ENCODE peak calls at places on chromosomes 12 and 14, in five cellular contexts. One of them, this sample, is unnamed.

GRCh38 chr14:101333335-101334280 is 227.7 kb upstream of the DIO3 start:
- DNase-seq in OCI-LY7: no peak
- DNase-seq in bronchial epithelial cell: no peak
- DNase-seq in T-cell: no peak
- DNase-seq in activated T-cell treated with anti-CD3 and anti-CD28 coated beads, Interleukin-2, amount 50 U/mL, for 24 hours: no peak
- DNase-seq in this sample: no peak

GRCh38 chr12:18583655-18584054 is 154.2 kb downstream of the PLCZ1 start:
- DNase-seq in OCI-LY7: no peak
- DNase-seq in bronchial epithelial cell: no peak
- DNase-seq in T-cell: no peak
- DNase-seq in activated T-cell treated with anti-CD3 and anti-CD28 coated beads, Interleukin-2, amount 50 U/mL, for 24 hours: no peak
- DNase-seq in this sample: no peak

GRCh38 chr14:54186821-54187365 is 209.9 kb upstream of the CDKN3 start:
- DNase-seq in OCI-LY7: no peak
- DNase-seq in bronchial epithelial cell: no peak
- DNase-seq in T-cell: no peak
- DNase-seq in activated T-cell treated with anti-CD3 and anti-CD28 coated beads, Interleukin-2, amount 50 U/mL, for 24 hours: no peak
- DNase-seq in this sample: no peak

GRCh38 chr12:46783881-46784280 is 41.9 kb downstream of the SLC38A4 start:
- DNase-seq in OCI-LY7: no peak
- DNase-seq in bronchial epithelial cell: no peak
- DNase-seq in T-cell: no peak
- DNase-seq in activated T-cell treated with anti-CD3 and anti-CD28 coated beads, Interleukin-2, amount 50 U/mL, for 24 hours: no peak
- DNase-seq in this sample: no peak

GRCh38 chr12:85322715-85323114 is 42.7 kb downstream of the ALX1 start:
- DNase-seq in OCI-LY7: no peak
- DNase-seq in bronchial epithelial cell: no peak
- DNase-seq in T-cell: no peak
- DNase-seq in activated T-cell treated with anti-CD3 and anti-CD28 coated beads, Interleukin-2, amount 50 U/mL, for 24 hours: no peak
- DNase-seq in this sample: no peak

GRCh38 chr14:94382099-94382498 is 6.3 kb downstream of the SERPINA1 start:
- DNase-seq in OCI-LY7: no peak
- DNase-seq in bronchial epithelial cell: no peak
- DNase-seq in T-cell: no peak
- DNase-seq in activated T-cell treated with anti-CD3 and anti-CD28 coated beads, Interleukin-2, amount 50 U/mL, for 24 hours: no peak
- DNase-seq in this sample: no peak

GRCh38 chr14:63155511-63156189 is 48.6 kb upstream of the RHOJ start:
- DNase-seq in OCI-LY7: no peak
- DNase-seq in bronchial epithelial cell: peak; percentile 37
- DNase-seq in T-cell: no peak
- DNase-seq in activated T-cell treated with anti-CD3 and anti-CD28 coated beads, Interleukin-2, amount 50 U/mL, for 24 hours: no peak
- DNase-seq in this sample: no peak

GRCh38 chr12:29640589-29641345 is 143.0 kb downstream of the TMTC1 start:
- DNase-seq in OCI-LY7: no peak
- DNase-seq in bronchial epithelial cell: no peak
- DNase-seq in T-cell: no peak
- DNase-seq in activated T-cell treated with anti-CD3 and anti-CD28 coated beads, Interleukin-2, amount 50 U/mL, for 24 hours: no peak
- DNase-seq in this sample: no peak

GRCh38 chr14:99612737-99613330 is 8.8 kb upstream of the CCDC85C start:
- DNase-seq in OCI-LY7: no peak
- DNase-seq in bronchial epithelial cell: peak; percentile 89
- DNase-seq in T-cell: no peak
- DNase-seq in activated T-cell treated with anti-CD3 and anti-CD28 coated beads, Interleukin-2, amount 50 U/mL, for 24 hours: no peak
- DNase-seq in this sample: no peak

GRCh38 chr12:20643822-20644221 is 51.3 kb upstream of the SLCO1C1 start:
- DNase-seq in OCI-LY7: no peak
- DNase-seq in bronchial epithelial cell: no peak
- DNase-seq in T-cell: no peak
- DNase-seq in activated T-cell treated with anti-CD3 and anti-CD28 coated beads, Interleukin-2, amount 50 U/mL, for 24 hours: no peak
- DNase-seq in this sample: no peak

GRCh38 chr14:22200977-22201605 is 387.9 kb downstream of the DAD1 start:
- DNase-seq in OCI-LY7: peak; percentile 56
- DNase-seq in bronchial epithelial cell: peak; percentile 85
- DNase-seq in T-cell: no peak
- DNase-seq in activated T-cell treated with anti-CD3 and anti-CD28 coated beads, Interleukin-2, amount 50 U/mL, for 24 hours: no peak
- DNase-seq in this sample: no peak

GRCh38 chr14:48954446-48954845 is 631.7 kb downstream of the RPS29 start:
- DNase-seq in OCI-LY7: no peak
- DNase-seq in bronchial epithelial cell: no peak
- DNase-seq in T-cell: no peak
- DNase-seq in activated T-cell treated with anti-CD3 and anti-CD28 coated beads, Interleukin-2, amount 50 U/mL, for 24 hours: no peak
- DNase-seq in this sample: no peak

GRCh38 chr14:104559769-104560585 is 19.6 kb upstream of the C14orf180 start:
- DNase-seq in OCI-LY7: no peak
- DNase-seq in bronchial epithelial cell: no peak
- DNase-seq in T-cell: no peak
- DNase-seq in activated T-cell treated with anti-CD3 and anti-CD28 coated beads, Interleukin-2, amount 50 U/mL, for 24 hours: no peak
- DNase-seq in this sample: no peak

GRCh38 chr14:22753586-22753985 is 12.9 kb upstream of the OXA1L start:
- DNase-seq in OCI-LY7: peak; percentile 66
- DNase-seq in bronchial epithelial cell: no peak
- DNase-seq in T-cell: no peak
- DNase-seq in activated T-cell treated with anti-CD3 and anti-CD28 coated beads, Interleukin-2, amount 50 U/mL, for 24 hours: no peak
- DNase-seq in this sample: no peak

GRCh38 chr12:524167-524951 is 64.6 kb downstream of the B4GALNT3 start:
- DNase-seq in OCI-LY7: no peak
- DNase-seq in bronchial epithelial cell: no peak
- DNase-seq in T-cell: no peak
- DNase-seq in activated T-cell treated with anti-CD3 and anti-CD28 coated beads, Interleukin-2, amount 50 U/mL, for 24 hours: no peak
- DNase-seq in this sample: no peak

GRCh38 chr14:39107624-39108023 is 4.6 kb upstream of the SEC23A start:
- DNase-seq in OCI-LY7: peak; percentile 64
- DNase-seq in bronchial epithelial cell: peak; percentile 42
- DNase-seq in T-cell: no peak
- DNase-seq in activated T-cell treated with anti-CD3 and anti-CD28 coated beads, Interleukin-2, amount 50 U/mL, for 24 hours: no peak
- DNase-seq in this sample: no peak

GRCh38 chr14:95360828-95361227 is 41.1 kb upstream of the CLMN start:
- DNase-seq in OCI-LY7: no peak
- DNase-seq in bronchial epithelial cell: no peak
- DNase-seq in T-cell: no peak
- DNase-seq in activated T-cell treated with anti-CD3 and anti-CD28 coated beads, Interleukin-2, amount 50 U/mL, for 24 hours: no peak
- DNase-seq in this sample: no peak

GRCh38 chr14:75044322-75044721 is 6.9 kb downstream of the MLH3 start:
- DNase-seq in OCI-LY7: no peak
- DNase-seq in bronchial epithelial cell: peak; percentile 67
- DNase-seq in T-cell: no peak
- DNase-seq in activated T-cell treated with anti-CD3 and anti-CD28 coated beads, Interleukin-2, amount 50 U/mL, for 24 hours: no peak
- DNase-seq in this sample: no peak

GRCh38 chr12:130162267-130162666 is at the start of gene FZD10:
- DNase-seq in OCI-LY7: no peak
- DNase-seq in bronchial epithelial cell: peak; percentile 23
- DNase-seq in T-cell: no peak
- DNase-seq in activated T-cell treated with anti-CD3 and anti-CD28 coated beads, Interleukin-2, amount 50 U/mL, for 24 hours: peak; percentile 42
- DNase-seq in this sample: peak; percentile 20

GRCh38 chr12:130424858-130425697 is 87.4 kb downstream of the PIWIL1 start:
- DNase-seq in OCI-LY7: no peak
- DNase-seq in bronchial epithelial cell: no peak
- DNase-seq in T-cell: no peak
- DNase-seq in activated T-cell treated with anti-CD3 and anti-CD28 coated beads, Interleukin-2, amount 50 U/mL, for 24 hours: no peak
- DNase-seq in this sample: no peak

GRCh38 chr12:89073027-89073398 is 279.3 kb downstream of the DUSP6 start:
- DNase-seq in OCI-LY7: no peak
- DNase-seq in bronchial epithelial cell: peak; percentile 87
- DNase-seq in T-cell: no peak
- DNase-seq in activated T-cell treated with anti-CD3 and anti-CD28 coated beads, Interleukin-2, amount 50 U/mL, for 24 hours: no peak
- DNase-seq in this sample: peak; percentile 14

GRCh38 chr12:98422809-98423208 is 92.6 kb upstream of the TMPO start:
- DNase-seq in OCI-LY7: no peak
- DNase-seq in bronchial epithelial cell: no peak
- DNase-seq in T-cell: no peak
- DNase-seq in activated T-cell treated with anti-CD3 and anti-CD28 coated beads, Interleukin-2, amount 50 U/mL, for 24 hours: no peak
- DNase-seq in this sample: no peak

GRCh38 chr14:95761436-95761835 is 47.5 kb upstream of the TCL1A start:
- DNase-seq in OCI-LY7: no peak
- DNase-seq in bronchial epithelial cell: no peak
- DNase-seq in T-cell: no peak
- DNase-seq in activated T-cell treated with anti-CD3 and anti-CD28 coated beads, Interleukin-2, amount 50 U/mL, for 24 hours: no peak
- DNase-seq in this sample: no peak

GRCh38 chr12:17381211-17381610 is 708.8 kb downstream of the RERGL start:
- DNase-seq in OCI-LY7: no peak
- DNase-seq in bronchial epithelial cell: peak; percentile 55
- DNase-seq in T-cell: no peak
- DNase-seq in activated T-cell treated with anti-CD3 and anti-CD28 coated beads, Interleukin-2, amount 50 U/mL, for 24 hours: no peak
- DNase-seq in this sample: no peak

GRCh38 chr12:5442251-5443006 is 10.5 kb downstream of the NTF3 start:
- DNase-seq in OCI-LY7: peak; percentile 42
- DNase-seq in bronchial epithelial cell: peak; percentile 66
- DNase-seq in T-cell: no peak
- DNase-seq in activated T-cell treated with anti-CD3 and anti-CD28 coated beads, Interleukin-2, amount 50 U/mL, for 24 hours: no peak
- DNase-seq in this sample: no peak

GRCh38 chr14:75297417-75298040 is 18.9 kb downstream of the FOS start:
- DNase-seq in OCI-LY7: no peak
- DNase-seq in bronchial epithelial cell: no peak
- DNase-seq in T-cell: no peak
- DNase-seq in activated T-cell treated with anti-CD3 and anti-CD28 coated beads, Interleukin-2, amount 50 U/mL, for 24 hours: no peak
- DNase-seq in this sample: no peak

GRCh38 chr12:69904761-69905160 is 79.7 kb downstream of the MYRFL start:
- DNase-seq in OCI-LY7: no peak
- DNase-seq in bronchial epithelial cell: no peak
- DNase-seq in T-cell: no peak
- DNase-seq in activated T-cell treated with anti-CD3 and anti-CD28 coated beads, Interleukin-2, amount 50 U/mL, for 24 hours: no peak
- DNase-seq in this sample: no peak

GRCh38 chr12:76143343-76144252 is 59.1 kb upstream of the NAP1L1 start:
- DNase-seq in OCI-LY7: no peak
- DNase-seq in bronchial epithelial cell: no peak
- DNase-seq in T-cell: no peak
- DNase-seq in activated T-cell treated with anti-CD3 and anti-CD28 coated beads, Interleukin-2, amount 50 U/mL, for 24 hours: no peak
- DNase-seq in this sample: no peak

GRCh38 chr14:102362084-102362483 is 606 bp downstream of the CINP start:
- DNase-seq in OCI-LY7: peak; percentile 4
- DNase-seq in bronchial epithelial cell: peak; percentile 77
- DNase-seq in T-cell: no peak
- DNase-seq in activated T-cell treated with anti-CD3 and anti-CD28 coated beads, Interleukin-2, amount 50 U/mL, for 24 hours: peak; percentile 61
- DNase-seq in this sample: peak; percentile 54

GRCh38 chr12:67572492-67572891 is 76.1 kb upstream of the DYRK2 start:
- DNase-seq in OCI-LY7: no peak
- DNase-seq in bronchial epithelial cell: no peak
- DNase-seq in T-cell: no peak
- DNase-seq in activated T-cell treated with anti-CD3 and anti-CD28 coated beads, Interleukin-2, amount 50 U/mL, for 24 hours: no peak
- DNase-seq in this sample: no peak

GRCh38 chr14:21915814-21916213 is 242.2 kb upstream of the OR4E1 start:
- DNase-seq in OCI-LY7: no peak
- DNase-seq in bronchial epithelial cell: peak; percentile 78
- DNase-seq in T-cell: no peak
- DNase-seq in activated T-cell treated with anti-CD3 and anti-CD28 coated beads, Interleukin-2, amount 50 U/mL, for 24 hours: no peak
- DNase-seq in this sample: no peak

GRCh38 chr14:103259184-103259583 is 74.9 kb upstream of the EIF5 start:
- DNase-seq in OCI-LY7: no peak
- DNase-seq in bronchial epithelial cell: no peak
- DNase-seq in T-cell: no peak
- DNase-seq in activated T-cell treated with anti-CD3 and anti-CD28 coated beads, Interleukin-2, amount 50 U/mL, for 24 hours: no peak
- DNase-seq in this sample: no peak

GRCh38 chr12:91817512-91817911 is 328.1 kb downstream of the BTG1 start:
- DNase-seq in OCI-LY7: no peak
- DNase-seq in bronchial epithelial cell: peak; percentile 50
- DNase-seq in T-cell: no peak
- DNase-seq in activated T-cell treated with anti-CD3 and anti-CD28 coated beads, Interleukin-2, amount 50 U/mL, for 24 hours: no peak
- DNase-seq in this sample: no peak